ENCODE peak calls at places on chromosomes 2 and 18, in six cellular contexts. One of them, this sample, is unnamed.

GRCh38 chr2:110979834-110980612 is 140.7 kb upstream of the BCL2L11 start:
- ATAC-seq in K562: no peak
- ATAC-seq in A549: peak; percentile 39
- ATAC-seq in upper lobe of left lung: peak; percentile 66
- ATAC-seq in HepG2: peak; percentile 44
- ATAC-seq in GM12878: no peak
- ATAC-seq in this sample: no peak

GRCh38 chr18:77223653-77224052 is 26.0 kb upstream of the GALR1 start:
- ATAC-seq in GM12878: no peak
- ATAC-seq in upper lobe of left lung: no peak
- ATAC-seq in HepG2: no peak
- ATAC-seq in A549: no peak
- ATAC-seq in K562: no peak
- ATAC-seq in this sample: no peak

GRCh38 chr2:110881908-110882307 is 149.5 kb downstream of the ACOXL start:
- ATAC-seq in HepG2: no peak
- ATAC-seq in GM12878: peak; percentile 80
- ATAC-seq in upper lobe of left lung: no peak
- ATAC-seq in K562: no peak
- ATAC-seq in A549: no peak
- ATAC-seq in this sample: no peak

GRCh38 chr2:173124441-173124840 is 48.8 kb downstream of the MAP3K20 start:
- ATAC-seq in K562: no peak
- ATAC-seq in GM12878: no peak
- ATAC-seq in A549: no peak
- ATAC-seq in HepG2: no peak
- ATAC-seq in upper lobe of left lung: no peak
- ATAC-seq in this sample: no peak

GRCh38 chr2:51681854-51682253 is 649.9 kb upstream of the NRXN1 start:
- ATAC-seq in GM12878: no peak
- ATAC-seq in A549: no peak
- ATAC-seq in upper lobe of left lung: no peak
- ATAC-seq in K562: no peak
- ATAC-seq in HepG2: no peak
- ATAC-seq in this sample: no peak

GRCh38 chr18:54382076-54382475 is 24.4 kb downstream of the C18orf54 start:
- ATAC-seq in HepG2: no peak
- ATAC-seq in GM12878: no peak
- ATAC-seq in A549: no peak
- ATAC-seq in K562: no peak
- ATAC-seq in upper lobe of left lung: no peak
- ATAC-seq in this sample: no peak

GRCh38 chr18:79789901-79790885 is 7.5 kb upstream of the KCNG2 start:
- ATAC-seq in HepG2: no peak
- ATAC-seq in A549: no peak
- ATAC-seq in GM12878: no peak
- ATAC-seq in K562: no peak
- ATAC-seq in upper lobe of left lung: no peak
- ATAC-seq in this sample: no peak

GRCh38 chr18:58562999-58563667 is 65.8 kb downstream of the ALPK2 start:
- ATAC-seq in HepG2: no peak
- ATAC-seq in upper lobe of left lung: no peak
- ATAC-seq in GM12878: peak; percentile 81
- ATAC-seq in K562: no peak
- ATAC-seq in A549: no peak
- ATAC-seq in this sample: no peak

GRCh38 chr2:233853883-233854240 is 473 bp downstream of the HJURP start:
- ATAC-seq in A549: no peak
- ATAC-seq in K562: peak; percentile 7
- ATAC-seq in GM12878: peak; percentile 10
- ATAC-seq in upper lobe of left lung: no peak
- ATAC-seq in HepG2: peak; percentile 5
- ATAC-seq in this sample: no peak

GRCh38 chr2:99974275-99974674 is 168.1 kb downstream of the AFF3 start:
- ATAC-seq in A549: no peak
- ATAC-seq in HepG2: no peak
- ATAC-seq in upper lobe of left lung: no peak
- ATAC-seq in K562: no peak
- ATAC-seq in GM12878: peak; percentile 50
- ATAC-seq in this sample: no peak

GRCh38 chr2:102061962-102062795 is 70.4 kb downstream of the IL1R2 start:
- ATAC-seq in K562: no peak
- ATAC-seq in A549: no peak
- ATAC-seq in HepG2: no peak
- ATAC-seq in upper lobe of left lung: no peak
- ATAC-seq in GM12878: no peak
- ATAC-seq in this sample: peak; percentile 13

GRCh38 chr2:216657086-216657855 is 24.1 kb downstream of the IGFBP2 start:
- ATAC-seq in HepG2: peak; percentile 13
- ATAC-seq in K562: no peak
- ATAC-seq in GM12878: no peak
- ATAC-seq in A549: no peak
- ATAC-seq in upper lobe of left lung: no peak
- ATAC-seq in this sample: peak; percentile 25

GRCh38 chr18:11259421-11259820 is 110.1 kb upstream of the PIEZO2 start:
- ATAC-seq in A549: no peak
- ATAC-seq in GM12878: no peak
- ATAC-seq in upper lobe of left lung: no peak
- ATAC-seq in HepG2: no peak
- ATAC-seq in K562: no peak
- ATAC-seq in this sample: peak; percentile 62

GRCh38 chr2:64773461-64774118 is 119.9 kb upstream of the SERTAD2 start:
- ATAC-seq in GM12878: no peak
- ATAC-seq in HepG2: no peak
- ATAC-seq in A549: no peak
- ATAC-seq in K562: peak; percentile 70
- ATAC-seq in upper lobe of left lung: no peak
- ATAC-seq in this sample: no peak

GRCh38 chr2:43100883-43101662 is 125.3 kb downstream of the ZFP36L2 start:
- ATAC-seq in GM12878: no peak
- ATAC-seq in K562: no peak
- ATAC-seq in A549: no peak
- ATAC-seq in upper lobe of left lung: no peak
- ATAC-seq in HepG2: no peak
- ATAC-seq in this sample: peak; percentile 75

GRCh38 chr18:58378411-58378820 is 250.5 kb downstream of the ALPK2 start:
- ATAC-seq in A549: no peak
- ATAC-seq in upper lobe of left lung: no peak
- ATAC-seq in K562: no peak
- ATAC-seq in GM12878: no peak
- ATAC-seq in HepG2: no peak
- ATAC-seq in this sample: no peak

GRCh38 chr2:28821295-28821958 is 10.8 kb downstream of the SPDYA start:
- ATAC-seq in A549: peak; percentile 90
- ATAC-seq in K562: peak; percentile 94
- ATAC-seq in HepG2: peak; percentile 91
- ATAC-seq in upper lobe of left lung: peak; percentile 83
- ATAC-seq in GM12878: peak; percentile 89
- ATAC-seq in this sample: peak; percentile 78

GRCh38 chr2:206368933-206369569 is 74.3 kb upstream of the ADAM23 start:
- ATAC-seq in A549: no peak
- ATAC-seq in K562: no peak
- ATAC-seq in HepG2: no peak
- ATAC-seq in GM12878: peak; percentile 83
- ATAC-seq in upper lobe of left lung: peak; percentile 26
- ATAC-seq in this sample: no peak

GRCh38 chr2:126880262-126880800 is 18.4 kb upstream of the TEX51 start:
- ATAC-seq in A549: no peak
- ATAC-seq in GM12878: no peak
- ATAC-seq in upper lobe of left lung: no peak
- ATAC-seq in K562: no peak
- ATAC-seq in HepG2: no peak
- ATAC-seq in this sample: no peak

GRCh38 chr2:95269036-95269680 is 5.1 kb upstream of the PROM2 start:
- ATAC-seq in K562: no peak
- ATAC-seq in GM12878: no peak
- ATAC-seq in upper lobe of left lung: no peak
- ATAC-seq in HepG2: no peak
- ATAC-seq in A549: no peak
- ATAC-seq in this sample: no peak

GRCh38 chr2:63050916-63051794 is 525 bp downstream of the OTX1 start:
- ATAC-seq in upper lobe of left lung: no peak
- ATAC-seq in HepG2: peak; percentile 32
- ATAC-seq in GM12878: peak; percentile 18
- ATAC-seq in A549: peak; percentile 42
- ATAC-seq in K562: peak; percentile 62
- ATAC-seq in this sample: no peak

GRCh38 chr2:175131252-175131651 is 36.8 kb downstream of the ATF2 start:
- ATAC-seq in A549: no peak
- ATAC-seq in upper lobe of left lung: no peak
- ATAC-seq in K562: no peak
- ATAC-seq in GM12878: no peak
- ATAC-seq in HepG2: no peak
- ATAC-seq in this sample: no peak

GRCh38 chr2:239385096-239386000 is 15.5 kb downstream of the HDAC4 start:
- ATAC-seq in upper lobe of left lung: no peak
- ATAC-seq in K562: no peak
- ATAC-seq in GM12878: no peak
- ATAC-seq in A549: no peak
- ATAC-seq in HepG2: no peak
- ATAC-seq in this sample: no peak

GRCh38 chr18:23761941-23762340 is 72.7 kb downstream of the LAMA3 start:
- ATAC-seq in K562: no peak
- ATAC-seq in A549: no peak
- ATAC-seq in HepG2: no peak
- ATAC-seq in GM12878: no peak
- ATAC-seq in upper lobe of left lung: no peak
- ATAC-seq in this sample: no peak

GRCh38 chr18:23765931-23766330 is 76.7 kb downstream of the LAMA3 start:
- ATAC-seq in GM12878: no peak
- ATAC-seq in K562: no peak
- ATAC-seq in HepG2: no peak
- ATAC-seq in A549: no peak
- ATAC-seq in upper lobe of left lung: no peak
- ATAC-seq in this sample: no peak

GRCh38 chr18:23758281-23758680 is 69.0 kb downstream of the LAMA3 start:
- ATAC-seq in GM12878: no peak
- ATAC-seq in K562: no peak
- ATAC-seq in HepG2: no peak
- ATAC-seq in upper lobe of left lung: no peak
- ATAC-seq in A549: no peak
- ATAC-seq in this sample: no peak

GRCh38 chr18:23763343-23763742 is 74.1 kb downstream of the LAMA3 start:
- ATAC-seq in HepG2: no peak
- ATAC-seq in A549: no peak
- ATAC-seq in GM12878: no peak
- ATAC-seq in upper lobe of left lung: no peak
- ATAC-seq in K562: no peak
- ATAC-seq in this sample: no peak
- TF ChIP-seq EP300 in HepG2: no peak
- TF ChIP-seq EP300 in A549: no peak
- TF ChIP-seq EP300 in GM12878: no peak
- TF ChIP-seq EP300 in upper lobe of left lung: no peak
- TF ChIP-seq EP300 in K562: no peak
- TF ChIP-seq EP300 in this sample: no peak

DNA sequence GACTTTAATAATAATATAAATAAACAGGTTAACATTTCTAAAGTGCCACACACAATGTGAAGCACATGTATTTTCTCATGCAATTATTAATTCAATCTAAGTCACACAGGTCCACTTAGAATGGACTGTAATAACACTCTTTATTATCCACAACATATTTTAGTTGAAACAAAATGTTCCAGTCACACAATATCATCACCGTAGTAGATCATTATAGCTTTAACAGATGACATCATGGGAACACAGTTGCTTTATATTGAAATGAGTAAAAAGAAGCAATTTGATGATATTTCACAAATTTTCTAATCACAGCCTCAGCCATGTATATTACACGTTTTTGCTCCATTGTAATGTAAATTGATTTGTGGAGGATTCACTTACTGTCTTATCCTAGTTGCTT is 266.3 kb downstream of the MEIS1 start:
- ATAC-seq in HepG2: no peak
- ATAC-seq in K562: no peak
- ATAC-seq in A549: no peak
- ATAC-seq in GM12878: no peak
- ATAC-seq in upper lobe of left lung: no peak
- ATAC-seq in this sample: no peak
- TF ChIP-seq EP300 in HepG2: no peak
- TF ChIP-seq EP300 in K562: no peak
- TF ChIP-seq EP300 in A549: no peak
- TF ChIP-seq EP300 in GM12878: no peak
- TF ChIP-seq EP300 in upper lobe of left lung: no peak
- TF ChIP-seq EP300 in this sample: peak; percentile 14

DNA sequence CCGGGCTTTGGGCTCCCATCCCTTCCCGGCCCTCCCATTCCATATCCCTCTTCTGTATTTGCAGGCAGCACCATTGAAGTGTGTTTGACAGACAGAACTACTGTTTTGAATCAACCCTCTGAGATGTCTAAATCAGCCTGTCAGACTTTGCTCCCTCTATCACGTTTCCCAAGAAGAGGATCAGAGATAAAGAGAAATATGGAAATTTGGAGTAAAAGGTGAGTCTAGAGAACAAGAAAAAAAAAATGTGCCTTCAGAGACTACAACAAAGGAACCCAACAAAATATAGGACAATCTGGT is 133.4 kb upstream of the NCK2 start:
- ATAC-seq in GM12878: no peak
- ATAC-seq in K562: no peak
- ATAC-seq in HepG2: peak; percentile 44
- ATAC-seq in A549: no peak
- ATAC-seq in upper lobe of left lung: no peak
- ATAC-seq in this sample: no peak
- TF ChIP-seq EP300 in GM12878: no peak
- TF ChIP-seq EP300 in K562: no peak
- TF ChIP-seq EP300 in HepG2: no peak
- TF ChIP-seq EP300 in A549: no peak
- TF ChIP-seq EP300 in upper lobe of left lung: no peak
- TF ChIP-seq EP300 in this sample: no peak

GRCh38 chr2:144607899-144608477 is 88.1 kb upstream of the ZEB2 start:
- ATAC-seq in A549: no peak
- ATAC-seq in K562: peak; percentile 23
- ATAC-seq in upper lobe of left lung: no peak
- ATAC-seq in GM12878: no peak
- ATAC-seq in HepG2: no peak
- ATAC-seq in this sample: peak; percentile 55
- TF ChIP-seq EP300 in A549: no peak
- TF ChIP-seq EP300 in K562: no peak
- TF ChIP-seq EP300 in upper lobe of left lung: no peak
- TF ChIP-seq EP300 in GM12878: no peak
- TF ChIP-seq EP300 in HepG2: no peak
- TF ChIP-seq EP300 in this sample: no peak